ENCODE peak calls at places on chromosomes 7 and 10, in four cellular contexts. B, S, Q and N are unnamed samples.
A peak's percentile ranks its signal among the peaks of the same experiment; 100 is the strongest.

GRCh38 chr7:151665363-151665762 is 145.7 kb upstream of the RHEB start:
- DNase-seq in B (no peak), S (no peak), Q (no peak), N (peak; percentile 47)

GRCh38 chr7:39271386-39271785 is 293.7 kb downstream of the POU6F2 start:
- DNase-seq in B (no peak), S (peak; percentile 27), Q (no peak), N (peak; percentile 55)

GRCh38 chr7:92785923-92786322 is 50.5 kb downstream of the CDK6 start:
- DNase-seq in B (peak; percentile 26), S (no peak), Q (no peak), N (no peak)

GRCh38 chr10:58706836-58707235 is 194.2 kb downstream of the BICC1 start:
- DNase-seq in B (no peak), S (no peak), Q (no peak), N (no peak)

GRCh38 chr10:72098301-72099053 is 10.1 kb upstream of the SPOCK2 start:
- DNase-seq in B (peak; percentile 69), S (no peak), Q (no peak), N (no peak)

GRCh38 chr7:2478387-2478760 is 2.2 kb upstream of the GRIFIN start:
- DNase-seq in B (peak; percentile 38), S (peak; percentile 81), Q (peak; percentile 81), N (peak; percentile 71)

GRCh38 chr7:12982178-12982577 is 294.7 kb downstream of the ARL4A start:
- DNase-seq in B (no peak), S (no peak), Q (no peak), N (no peak)

GRCh38 chr10:61623101-61623500 is 39.6 kb upstream of the CABCOCO1 start:
- DNase-seq in B (no peak), S (no peak), Q (no peak), N (no peak)

GRCh38 chr10:112332509-112333228 is 41.2 kb upstream of the ACSL5 start:
- DNase-seq in B (no peak), S (peak; percentile 38), Q (peak; percentile 68), N (no peak)

GRCh38 chr10:131683941-131684340 is 216.9 kb upstream of the PPP2R2D start:
- DNase-seq in B (no peak), S (no peak), Q (peak; percentile 23), N (no peak)

GRCh38 chr10:12357525-12358151 is 8.3 kb downstream of the CAMK1D start:
- DNase-seq in B (no peak), S (no peak), Q (no peak), N (no peak)

GRCh38 chr7:150401861-150402631 is 22.9 kb downstream of the ZNF775 start:
- DNase-seq in B (no peak), S (no peak), Q (no peak), N (no peak)

GRCh38 chr10:70592746-70593512 is 9.6 kb downstream of the PRF1 start:
- DNase-seq in B (no peak), S (peak; percentile 13), Q (no peak), N (no peak)

GRCh38 chr10:26978531-26978930 is 117.8 kb upstream of the ABI1 start:
- DNase-seq in B (no peak), S (no peak), Q (no peak), N (no peak)

GRCh38 chr10:122341141-122341810 is 33.2 kb upstream of the PLEKHA1 start:
- DNase-seq in B (no peak), S (no peak), Q (no peak), N (no peak)

GRCh38 chr7:129136887-129137647 is 7.4 kb upstream of the TSPAN33 start:
- DNase-seq in B (no peak), S (no peak), Q (no peak), N (no peak)

GRCh38 chr10:87860156-87860795 is 3.1 kb downstream of the KLLN start:
- DNase-seq in B (peak; percentile 34), S (no peak), Q (no peak), N (no peak)

GRCh38 chr7:94190599-94191061 is 186.5 kb upstream of the BET1 start:
- DNase-seq in B (no peak), S (no peak), Q (no peak), N (peak; percentile 40)

GRCh38 chr7:2710901-2711551 is 23.0 kb downstream of the AMZ1 start:
- DNase-seq in B (peak; percentile 18), S (no peak), Q (no peak), N (no peak)

GRCh38 chr10:60732240-60733188 is 45.8 kb upstream of the CDK1 start:
- DNase-seq in B (no peak), S (peak; percentile 60), Q (peak; percentile 69), N (peak; percentile 85)

GRCh38 chr10:128491686-128492085 is 365.5 kb upstream of the MKI67 start:
- DNase-seq in B (no peak), S (no peak), Q (no peak), N (no peak)

GRCh38 chr10:17256026-17256425 is 28.0 kb downstream of the VIM start:
- DNase-seq in B (no peak), S (no peak), Q (no peak), N (no peak)

GRCh38 chr7:47088329-47089067 is 493.4 kb downstream of the TNS3 start:
- DNase-seq in B (peak; percentile 51), S (peak; percentile 37), Q (no peak), N (no peak)

GRCh38 chr7:40839881-40840280 is 705.1 kb downstream of the SUGCT start:
- DNase-seq in B (no peak), S (no peak), Q (no peak), N (no peak)

GRCh38 chr7:100706672-100707311 is 871 bp downstream of the POP7 start:
- DNase-seq in B (peak; percentile 79), S (peak; percentile 41), Q (no peak), N (no peak)

GRCh38 chr10:69382382-69383117 is 34.2 kb downstream of the TACR2 start:
- DNase-seq in B (no peak), S (no peak), Q (no peak), N (no peak)
- H3K36me3 ChIP-seq in B (peaks cover 99% of the 10 kb centered on the region), S (peaks cover 6% of the 10 kb centered on the region), Q (no peaks in the 10 kb centered on the region), N (no peaks in the 10 kb centered on the region)

DNA sequence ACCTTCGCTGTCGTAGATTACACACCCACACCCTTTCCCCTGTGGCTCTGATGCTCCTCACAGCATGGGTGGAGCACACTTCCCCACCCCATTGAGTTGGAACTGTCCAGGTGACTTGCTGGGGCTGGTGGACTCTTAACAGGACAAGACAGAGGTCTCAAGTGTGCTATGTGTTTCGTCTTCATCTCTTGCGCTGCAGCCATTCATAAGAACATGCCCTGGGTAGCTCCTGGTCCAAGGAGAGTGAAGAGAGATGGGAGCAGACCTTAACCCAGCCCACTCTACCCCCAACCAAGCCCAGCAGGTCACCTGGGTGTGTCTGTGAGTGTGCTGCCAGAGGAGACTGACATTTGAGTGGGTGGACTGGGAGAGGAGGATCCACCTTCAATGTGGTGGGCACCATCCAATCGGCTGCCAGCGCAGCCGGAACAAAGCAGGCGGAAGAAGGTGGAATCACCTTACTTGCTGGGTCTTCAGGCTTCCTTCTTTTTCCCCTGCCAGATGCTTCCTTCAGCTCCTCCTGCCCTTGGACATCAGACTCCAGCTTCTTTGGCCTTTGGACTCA is 112.4 kb downstream of the HTR5A start:
- DNase-seq in B (no peak), S (no peak), Q (no peak), N (no peak)
- TF ChIP-seq CTCF in B (no peak), S (no peak), Q (no peak), N (no peak)

GRCh38 chr10:125037145-125037544 is 95.2 kb downstream of the ZRANB1 start:
- DNase-seq in B (no peak), S (peak; percentile 61), Q (peak; percentile 66), N (no peak)
- H3K36me3 ChIP-seq in B (peaks cover 1% of the 10 kb centered on the region), S (no peaks in the 10 kb centered on the region), Q (no peaks in the 10 kb centered on the region), N (no peaks in the 10 kb centered on the region)

GRCh38 chr7:114939484-114940097 is 17.7 kb downstream of the MDFIC start:
- DNase-seq in B (peak; percentile 4), S (no peak), Q (no peak), N (no peak)
- TF ChIP-seq CTCF in B (no peak), S (no peak), Q (no peak), N (no peak)

DNA sequence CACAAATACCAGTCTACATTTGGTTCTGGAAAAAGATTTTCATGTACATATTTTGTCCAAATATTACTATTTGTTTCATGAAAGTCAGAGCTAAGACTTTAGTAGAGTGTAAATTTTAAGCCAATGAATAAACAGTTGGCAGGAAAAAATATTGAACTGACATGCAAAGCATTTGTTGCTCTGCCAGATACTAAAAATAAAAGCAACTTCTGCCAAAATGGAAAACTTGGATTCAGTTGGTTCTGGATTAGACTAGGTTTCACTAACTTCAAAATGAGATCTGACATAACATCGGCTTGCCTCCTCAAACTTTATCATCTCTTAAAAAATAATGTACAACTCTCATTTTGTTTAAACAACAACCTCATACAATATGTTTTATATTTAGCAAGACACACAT is 34.9 kb downstream of the FAM204A start:
- DNase-seq in B (no peak), S (no peak), Q (no peak), N (no peak)
- H3K36me3 ChIP-seq in B (peaks cover 40% of the 10 kb centered on the region), S (no peaks in the 10 kb centered on the region), Q (no peaks in the 10 kb centered on the region), N (no peaks in the 10 kb centered on the region)

DNA sequence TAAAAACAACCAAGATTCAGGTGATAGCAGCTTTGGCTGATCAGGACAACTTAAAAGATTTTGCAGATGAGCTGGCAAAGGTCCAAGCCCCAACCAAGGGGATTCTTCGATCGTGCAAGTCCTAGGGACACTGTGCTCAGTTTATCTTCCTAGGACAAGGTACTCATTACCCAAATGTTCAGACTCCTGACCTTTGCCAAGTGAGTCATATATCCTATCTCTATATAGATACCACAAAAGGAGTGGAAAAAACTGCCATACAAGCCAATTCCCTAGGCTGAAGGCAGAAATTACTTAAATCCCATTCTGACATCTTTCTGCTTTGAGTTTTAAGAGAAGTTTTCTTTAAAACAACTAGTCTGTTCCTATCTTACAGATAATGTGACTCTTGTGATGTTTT is 142.5 kb upstream of the ASAH2 start:
- DNase-seq in B (peak; percentile 69), S (peak; percentile 45), Q (no peak), N (no peak)
- TF ChIP-seq CTCF in B (no peak), S (no peak), Q (no peak), N (no peak)

GRCh38 chr7:102103027-102103372 is 183.7 kb upstream of the SH2B2 start:
- DNase-seq in B (no peak), S (no peak), Q (no peak), N (no peak)
- H3K36me3 ChIP-seq in B (peaks cover 62% of the 10 kb centered on the region), S (no peaks in the 10 kb centered on the region), Q (no peaks in the 10 kb centered on the region), N (no peaks in the 10 kb centered on the region)

GRCh38 chr7:104267701-104268368 is 60.0 kb upstream of the ORC5 start:
- DNase-seq in B (no peak), S (no peak), Q (no peak), N (no peak)

GRCh38 chr7:104271948-104272347 is 56.5 kb upstream of the LHFPL3 start:
- DNase-seq in B (no peak), S (no peak), Q (no peak), N (no peak)

GRCh38 chr7:104275900-104276299 is 52.5 kb upstream of the LHFPL3 start:
- DNase-seq in B (no peak), S (no peak), Q (no peak), N (no peak)

GRCh38 chr7:104272767-104273384 is 55.5 kb upstream of the LHFPL3 start:
- DNase-seq in B (peak; percentile 29), S (peak; percentile 20), Q (no peak), N (no peak)
- TF ChIP-seq CTCF in B (peak; percentile 69), S (peak; percentile 56), Q (peak; percentile 53), N (no peak)